ENCODE peak calls at places on chromosomes 12 and 14, in eight cellular contexts. H, Q, N, S, Y, J, M and C are unnamed samples.

GRCh38 chr12:53352331-53353258 is 16.4 kb upstream of the SP7 start:
- DNase-seq in H (peak), Q (peak), N (peak), S (peak), Y (peak), J (peak), M (peak), C (peak)

GRCh38 chr12:4817813-4818212 is 91.9 kb upstream of the KCNA1 start:
- DNase-seq in H (no peak), Q (no peak), N (no peak), S (peak), Y (no peak), J (no peak), M (no peak), C (no peak)

GRCh38 chr14:31787377-31787776 is 226.2 kb downstream of the NUBPL start:
- DNase-seq in H (no peak), Q (no peak), N (no peak), S (no peak), Y (peak), J (peak), M (no peak), C (no peak)

GRCh38 chr14:103030741-103031565 is 26.4 kb downstream of the CDC42BPB start:
- DNase-seq in H (no peak), Q (no peak), N (no peak), S (no peak), Y (peak), J (peak), M (no peak), C (no peak)

GRCh38 chr14:64942531-64943111 is at the start of gene GPX2:
- DNase-seq in H (no peak), Q (no peak), N (no peak), S (no peak), Y (no peak), J (no peak), M (no peak), C (no peak)

GRCh38 chr14:106039400-106039799 is 513.0 kb downstream of the TMEM121 start:
- DNase-seq in H (no peak), Q (no peak), N (no peak), S (no peak), Y (no peak), J (no peak), M (no peak), C (no peak)

GRCh38 chr12:3170423-3171194 is 93.4 kb downstream of the TSPAN9 start:
- DNase-seq in H (no peak), Q (no peak), N (no peak), S (no peak), Y (peak), J (peak), M (no peak), C (no peak)

GRCh38 chr12:68440068-68440581 is 108.0 kb upstream of the MDM1 start:
- DNase-seq in H (no peak), Q (no peak), N (no peak), S (no peak), Y (peak), J (peak), M (no peak), C (no peak)

GRCh38 chr12:1936406-1937320 is 18.2 kb upstream of the CACNA2D4 start:
- DNase-seq in H (peak), Q (peak), N (peak), S (peak), Y (peak), J (peak), M (no peak), C (peak)

GRCh38 chr12:121505513-121505912 is 75.3 kb downstream of the KDM2B start:
- DNase-seq in H (no peak), Q (no peak), N (no peak), S (no peak), Y (peak), J (peak), M (no peak), C (no peak)

GRCh38 chr14:61720302-61720677 is 25.0 kb downstream of the HIF1A start:
- DNase-seq in H (no peak), Q (no peak), N (no peak), S (no peak), Y (peak), J (no peak), M (no peak), C (no peak)

GRCh38 chr12:102960766-102961487 is 3.5 kb downstream of the ASCL1 start:
- DNase-seq in H (no peak), Q (no peak), N (no peak), S (no peak), Y (no peak), J (no peak), M (no peak), C (no peak)

GRCh38 chr14:104278214-104278534 is 139.8 kb downstream of the KIF26A start:
- DNase-seq in H (no peak), Q (no peak), N (no peak), S (no peak), Y (no peak), J (no peak), M (no peak), C (no peak)

GRCh38 chr12:27284021-27284420 is 39.9 kb downstream of the STK38L start:
- DNase-seq in H (no peak), Q (no peak), N (no peak), S (no peak), Y (no peak), J (no peak), M (no peak), C (no peak)

GRCh38 chr12:14185441-14186192 is 179.9 kb upstream of the ATF7IP start:
- DNase-seq in H (no peak), Q (no peak), N (no peak), S (no peak), Y (peak), J (peak), M (peak), C (no peak)

GRCh38 chr12:125070117-125070516 is 4.9 kb downstream of the AACS start:
- DNase-seq in H (no peak), Q (no peak), N (no peak), S (no peak), Y (no peak), J (no peak), M (no peak), C (no peak)

GRCh38 chr14:73913256-73913655 is 26.6 kb downstream of the ZNF410 start:
- DNase-seq in H (no peak), Q (no peak), N (no peak), S (no peak), Y (peak), J (peak), M (no peak), C (no peak)

GRCh38 chr12:90216815-90217214 is 508.2 kb upstream of the ATP2B1 start:
- DNase-seq in H (no peak), Q (no peak), N (no peak), S (no peak), Y (peak), J (no peak), M (no peak), C (no peak)

DNA sequence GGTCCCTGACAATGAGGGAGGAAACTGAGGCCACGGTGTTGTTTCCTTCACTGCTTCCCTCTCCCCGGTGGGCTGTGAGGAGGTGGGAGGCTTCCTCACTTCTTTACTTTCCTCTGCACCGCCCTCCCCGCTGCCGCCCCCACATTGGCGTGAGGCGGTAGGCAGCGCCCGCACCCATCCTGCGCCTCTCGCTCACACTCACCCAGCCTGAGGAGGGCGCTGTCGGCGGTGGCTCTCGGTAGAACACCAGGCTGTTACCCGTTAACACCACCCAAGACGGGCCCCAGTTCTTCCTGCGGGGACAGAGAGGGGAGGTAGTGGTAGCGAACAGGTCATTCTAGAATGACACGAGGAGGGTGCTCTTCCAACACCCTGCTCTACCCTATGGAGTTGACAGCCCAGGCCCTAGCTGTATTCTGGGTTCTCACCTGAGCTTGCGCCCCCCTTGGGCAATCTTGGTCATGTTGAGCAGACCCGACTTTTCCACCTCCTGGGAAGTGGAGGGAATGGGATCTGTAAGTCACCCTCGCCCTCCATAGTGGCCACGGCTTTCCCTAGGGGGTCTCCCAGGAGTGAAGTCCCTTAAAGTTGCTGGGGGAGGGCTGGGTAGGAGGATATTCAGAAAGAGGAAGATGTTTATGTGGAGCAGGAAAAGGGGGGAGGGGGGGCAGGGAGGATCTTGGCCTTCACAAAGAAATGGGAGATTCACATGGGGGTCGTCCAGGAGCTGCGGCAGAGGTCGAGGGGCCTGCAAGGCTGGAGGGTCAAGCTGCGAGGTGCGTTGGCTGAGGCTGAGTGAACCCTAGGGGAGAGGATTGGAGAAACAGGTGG is 3.3 kb downstream of the ARHGAP9 start:
- DNase-seq in H (no peak), Q (no peak), N (no peak), S (peak), Y (no peak), J (no peak), M (no peak), C (no peak)
- H3K27ac ChIP-seq in H (no peak), Q (peak), N (peak), S (no peak), Y (no peak), J (no peak), M (no peak), C (peak)

GRCh38 chr12:132009336-132009859 is 59.7 kb downstream of the EP400 start:
- DNase-seq in H (no peak), Q (no peak), N (no peak), S (no peak), Y (no peak), J (no peak), M (no peak), C (no peak)
- H3K27ac ChIP-seq in H (no peak), Q (no peak), N (no peak), S (no peak), Y (no peak), J (no peak), M (no peak), C (no peak)

GRCh38 chr12:122955151-122955550 is 11.1 kb downstream of the ABCB9 start:
- DNase-seq in H (no peak), Q (no peak), N (no peak), S (peak), Y (no peak), J (no peak), M (no peak), C (no peak)
- H3K27ac ChIP-seq in H (no peak), Q (no peak), N (no peak), S (no peak), Y (no peak), J (no peak), M (no peak), C (no peak)

GRCh38 chr12:34022079-34022830 is at the start of gene ALG10:
- DNase-seq in H (peak), Q (peak), N (peak), S (peak), Y (peak), J (peak), M (peak), C (peak)
- H3K27ac ChIP-seq in H (peak), Q (peak), N (peak), S (peak), Y (peak), J (peak), M (peak), C (peak)

GRCh38 chr12:103973909-103974308 is 8.2 kb downstream of the TDG start:
- DNase-seq in H (no peak), Q (no peak), N (no peak), S (no peak), Y (no peak), J (no peak), M (no peak), C (no peak)

GRCh38 chr12:103965590-103966407 is at the start of gene TDG:
- DNase-seq in H (peak), Q (peak), N (peak), S (peak), Y (peak), J (peak), M (peak), C (peak)

GRCh38 chr12:103966736-103967135 is 1.1 kb downstream of the TDG start:
- DNase-seq in H (no peak), Q (no peak), N (no peak), S (no peak), Y (peak), J (no peak), M (no peak), C (no peak)

GRCh38 chr12:103965255-103965589 is 450 bp upstream of the TDG start:
- DNase-seq in H (no peak), Q (no peak), N (no peak), S (no peak), Y (peak), J (no peak), M (no peak), C (no peak)

GRCh38 chr12:103969391-103969790 is 3.7 kb downstream of the TDG start:
- DNase-seq in H (no peak), Q (no peak), N (no peak), S (no peak), Y (peak), J (peak), M (no peak), C (no peak)
- H3K27ac ChIP-seq in H (no peak), Q (no peak), N (no peak), S (no peak), Y (peak), J (peak), M (no peak), C (peak)

GRCh38 chr12:50024804-50025186 is 499 bp downstream of the RACGAP1 start:
- DNase-seq in H (no peak), Q (no peak), N (no peak), S (no peak), Y (peak), J (no peak), M (no peak), C (no peak)
- H3K27ac ChIP-seq in H (no peak), Q (peak), N (peak), S (no peak), Y (peak), J (peak), M (peak), C (peak)

GRCh38 chr12:718756-719138 is 33.6 kb upstream of the WNK1 start:
- DNase-seq in H (no peak), Q (no peak), N (no peak), S (no peak), Y (no peak), J (no peak), M (no peak), C (no peak)
- H3K27ac ChIP-seq in H (no peak), Q (peak), N (peak), S (peak), Y (no peak), J (no peak), M (peak), C (peak)

DNA sequence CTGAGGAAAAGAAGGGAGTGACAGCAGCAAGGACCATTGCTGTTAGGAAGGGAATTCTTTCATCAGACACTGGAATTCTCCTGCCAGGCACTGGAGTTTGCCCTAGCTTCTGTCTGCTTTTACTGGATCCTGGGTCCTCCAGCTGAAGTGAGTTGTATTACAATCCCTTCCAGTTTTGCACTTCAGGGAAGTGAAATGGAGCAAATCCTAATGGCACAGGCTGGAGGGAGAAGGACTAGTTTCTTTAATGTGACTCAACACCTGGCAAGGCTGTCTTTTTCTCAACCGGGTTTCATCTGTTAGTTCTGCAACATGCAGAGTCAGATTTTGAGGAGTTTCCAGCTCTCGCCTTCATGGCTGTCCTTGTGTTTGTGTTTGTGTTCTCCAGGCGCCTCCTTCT is 45.8 kb downstream of the ETV6 start:
- DNase-seq in H (no peak), Q (peak), N (no peak), S (no peak), Y (peak), J (peak), M (no peak), C (no peak)
- H3K27ac ChIP-seq in H (peak), Q (peak), N (no peak), S (no peak), Y (peak), J (no peak), M (no peak), C (peak)

DNA sequence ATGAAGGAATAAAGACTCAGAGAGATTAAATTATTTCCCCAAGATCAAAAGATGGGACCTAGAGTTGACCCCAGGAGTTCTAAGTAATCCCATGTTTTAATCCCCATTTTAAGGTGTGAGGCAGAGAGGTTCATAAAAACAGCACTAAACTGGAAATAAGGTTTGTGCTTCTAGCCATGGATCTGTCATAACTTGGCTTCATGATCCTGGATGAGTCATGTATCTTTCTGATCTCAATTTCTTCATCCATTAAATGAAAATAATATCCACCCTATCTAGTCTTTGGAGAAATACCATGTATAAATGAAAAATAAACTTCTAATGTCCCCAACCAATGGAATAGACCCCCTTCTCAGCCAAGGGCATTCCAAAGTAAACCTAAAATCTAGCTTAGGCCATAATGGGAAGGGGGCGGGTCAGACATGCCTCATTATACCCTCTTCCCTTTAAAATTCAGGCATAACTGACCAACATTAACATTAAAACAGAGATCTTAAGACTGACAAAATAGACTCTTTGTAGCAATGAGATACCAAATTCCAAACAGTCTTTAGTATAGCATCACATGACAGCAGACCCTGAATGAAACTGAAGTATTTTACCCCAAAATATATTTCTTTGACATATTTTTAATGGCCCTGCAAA is 47.8 kb downstream of the SLC41A2 start:
- DNase-seq in H (no peak), Q (no peak), N (no peak), S (no peak), Y (peak), J (peak), M (no peak), C (no peak)
- H3K27ac ChIP-seq in H (no peak), Q (peak), N (no peak), S (no peak), Y (peak), J (no peak), M (no peak), C (no peak)

GRCh38 chr14:93045211-93045674 is 70.5 kb downstream of the ITPK1 start:
- DNase-seq in H (peak), Q (no peak), N (no peak), S (peak), Y (no peak), J (no peak), M (no peak), C (no peak)
- H3K27ac ChIP-seq in H (peak), Q (peak), N (peak), S (peak), Y (no peak), J (no peak), M (no peak), C (no peak)